ENCODE peak calls at places on chromosomes 4 and X, in six cellular contexts. L is GM10248, Z is cardiac muscle cell, M is stomach, K is nephron progenitor cell, I is heart right ventricle. D is an unnamed sample.

GRCh38 chr4:12486995-12487394 is 997.1 kb downstream of the RAB28 start:
- DNase-seq in M (no peak), Z (peak), K (no peak), L (no peak), I (peak), D (no peak)

GRCh38 chr4:174516345-174516744 is 5.9 kb downstream of the HPGD start:
- DNase-seq in M (no peak), K (no peak), L (no peak), Z (no peak), I (no peak), D (no peak)

GRCh38 chr4:56976878-56977320 is 507 bp downstream of the NOA1 start:
- DNase-seq in L (peak), I (peak), Z (no peak), M (peak), K (peak), D (peak)

GRCh38 chrX:42691196-42691595 is 86.8 kb downstream of the PPP1R2C start:
- DNase-seq in K (no peak), Z (no peak), L (no peak), M (no peak), I (no peak), D (no peak)

GRCh38 chr4:71257761-71258160 is 81.1 kb upstream of the SLC4A4 start:
- DNase-seq in Z (no peak), L (no peak), M (no peak), I (no peak), K (no peak), D (no peak)

GRCh38 chr4:4899202-4899925 is 39.9 kb downstream of the MSX1 start:
- DNase-seq in L (no peak), K (no peak), I (no peak), Z (no peak), M (no peak), D (no peak)

GRCh38 chr4:126710935-126711334 is 921.8 kb upstream of the INTU start:
- DNase-seq in M (no peak), K (no peak), Z (no peak), I (no peak), L (no peak), D (no peak)

GRCh38 chrX:150540965-150541364 is 27.5 kb upstream of the MTM1 start:
- DNase-seq in L (no peak), K (no peak), M (no peak), Z (no peak), I (no peak), D (no peak)

GRCh38 chrX:10381218-10381617 is 224.4 kb downstream of the CLCN4 start:
- DNase-seq in Z (no peak), L (no peak), M (no peak), K (no peak), I (no peak), D (no peak)

GRCh38 chr4:7585768-7586167 is 151.0 kb upstream of the PSAPL1 start:
- DNase-seq in L (no peak), Z (no peak), K (no peak), I (no peak), M (no peak), D (no peak)

GRCh38 chrX:9146657-9147056 is 112.7 kb upstream of the FAM9B start:
- DNase-seq in L (no peak), Z (no peak), K (no peak), M (no peak), I (no peak), D (no peak)

GRCh38 chr4:154329268-154329858 is 162.2 kb downstream of the DCHS2 start:
- DNase-seq in K (no peak), M (no peak), L (peak), I (no peak), Z (peak), D (no peak)

GRCh38 chr4:7761720-7762119 is 177.9 kb downstream of the AFAP1 start:
- DNase-seq in K (peak), L (peak), Z (peak), I (peak), M (peak), D (peak)

GRCh38 chrX:27966955-27967354 is 14.3 kb downstream of the DCAF8L1 start:
- DNase-seq in L (no peak), I (no peak), K (no peak), Z (peak), M (no peak), D (peak)

GRCh38 chr4:135354876-135355275 is 1153.3 kb upstream of the PABPC4L start:
- DNase-seq in I (no peak), K (no peak), M (no peak), L (no peak), Z (peak), D (no peak)

GRCh38 chr4:124884316-124884715 is 171.8 kb upstream of the ANKRD50 start:
- DNase-seq in Z (no peak), L (no peak), K (no peak), M (no peak), I (no peak), D (no peak)

GRCh38 chr4:3689576-3690551 is 76.3 kb upstream of the ADRA2C start:
- DNase-seq in L (no peak), Z (no peak), M (no peak), K (no peak), I (no peak), D (no peak)

GRCh38 chr4:164337219-164337944 is 416.5 kb upstream of the SMIM31 start:
- DNase-seq in K (no peak), L (no peak), M (no peak), I (no peak), Z (no peak), D (no peak)

GRCh38 chrX:102867254-102867653 is 69.8 kb upstream of the RAB40AL start:
- DNase-seq in I (no peak), M (no peak), L (no peak), K (no peak), Z (no peak), D (no peak)

GRCh38 chr4:84258905-84259830 is 239.9 kb downstream of the NKX6-1 start:
- DNase-seq in I (no peak), Z (peak), M (no peak), L (no peak), K (no peak), D (peak)

GRCh38 chr4:68373513-68373912 is 23.6 kb upstream of the YTHDC1 start:
- DNase-seq in I (peak), M (peak), Z (peak), L (peak), K (peak), D (no peak)

GRCh38 chr4:92106816-92107215 is 196.9 kb upstream of the GRID2 start:
- DNase-seq in K (no peak), M (no peak), L (no peak), Z (peak), I (no peak), D (no peak)

GRCh38 chrX:1391370-1391706 is 575 bp downstream of the SLC25A6 start:
- DNase-seq in L (peak), K (peak), Z (no peak), M (no peak), I (peak), D (peak)

GRCh38 chr4:2168469-2169319 is 73.2 kb downstream of the HAUS3 start:
- DNase-seq in M (peak), Z (no peak), I (no peak), L (no peak), K (no peak), D (no peak)
- TF ChIP-seq CTCF in M (no peak), Z (no peak), I (no peak), L (no peak), K (no peak), D (no peak)

DNA sequence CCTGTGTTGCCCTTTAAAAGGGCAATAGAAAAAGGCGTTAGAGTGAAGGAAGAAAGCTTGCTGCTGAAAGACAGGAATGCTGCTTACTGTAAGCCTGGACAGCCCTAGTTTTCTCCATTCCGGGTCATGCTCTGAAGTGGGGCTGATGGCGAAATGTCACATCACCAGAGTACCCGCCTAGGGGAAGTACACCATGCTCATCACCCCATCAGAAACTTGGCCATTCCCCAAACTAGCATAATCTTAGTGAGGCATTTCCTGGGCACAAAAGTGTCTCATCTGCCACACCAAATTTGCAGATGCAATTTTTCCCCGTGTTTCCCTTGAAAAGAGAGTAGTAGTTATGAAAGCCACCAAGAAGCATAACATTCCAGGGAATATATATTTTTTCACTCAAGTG is 47.8 kb upstream of the CAMK2D start:
- DNase-seq in M (no peak), L (no peak), I (peak), Z (peak), K (no peak), D (no peak)
- TF ChIP-seq CTCF in M (no peak), L (no peak), I (no peak), Z (no peak), K (no peak), D (no peak)

GRCh38 chr4:20249333-20249732 is 2.4 kb upstream of the SLIT2 start:
- DNase-seq in L (no peak), I (no peak), K (no peak), M (no peak), Z (peak), D (no peak)
- TF ChIP-seq CTCF in L (no peak), I (peak), K (peak), M (no peak), Z (peak), D (no peak)

GRCh38 chr4:24513718-24514117 is 70.6 kb downstream of the DHX15 start:
- DNase-seq in K (no peak), I (no peak), Z (no peak), M (no peak), L (no peak), D (no peak)

GRCh38 chr4:24517676-24518075 is 66.7 kb downstream of the DHX15 start:
- DNase-seq in I (no peak), Z (no peak), L (no peak), M (no peak), K (no peak), D (no peak)

GRCh38 chr4:24515698-24516097 is 68.7 kb downstream of the DHX15 start:
- DNase-seq in Z (no peak), M (no peak), K (no peak), I (no peak), L (no peak), D (no peak)

GRCh38 chr4:24516926-24517325 is 67.4 kb downstream of the DHX15 start:
- DNase-seq in Z (no peak), M (no peak), K (no peak), I (no peak), L (no peak), D (no peak)

GRCh38 chr4:24514808-24515207 is 69.5 kb downstream of the DHX15 start:
- DNase-seq in I (no peak), K (no peak), M (no peak), Z (no peak), L (no peak), D (no peak)
- TF ChIP-seq CTCF in I (peak), K (no peak), M (no peak), Z (peak), L (peak), D (no peak)

GRCh38 chr4:186149872-186150271 is 41.5 kb upstream of the CYP4V2 start:
- DNase-seq in I (peak), M (peak), L (no peak), K (peak), Z (peak), D (peak)
- TF ChIP-seq CTCF in I (peak), M (no peak), L (no peak), K (peak), Z (peak), D (peak)